ENCODE peak calls at places on chromosomes 16 and 17, in five cellular contexts. I is GM12878, H is K562, G is HepG2, R is A549. X is an unnamed sample.

GRCh38 chr16:30377812-30378235 is 3.2 kb downstream of the MYL11 start:
- DNase-seq in I (peak), H (no peak), G (peak), R (peak), X (peak)

GRCh38 chr16:75761111-75761510 is 34.8 kb upstream of the CPHXL start:
- DNase-seq in I (no peak), H (no peak), G (no peak), R (no peak), X (no peak)

GRCh38 chr16:87043273-87044030 is 273.7 kb downstream of the C16orf95 start:
- DNase-seq in I (no peak), H (no peak), G (no peak), R (no peak), X (no peak)

GRCh38 chr16:54928016-54928356 is 2.7 kb upstream of the IRX5 start:
- DNase-seq in I (no peak), H (no peak), G (no peak), R (peak), X (peak)

GRCh38 chr17:63785556-63785955 is 11.6 kb downstream of the DDX42 start:
- DNase-seq in I (no peak), H (no peak), G (no peak), R (no peak), X (no peak)

GRCh38 chr16:79092846-79093245 is 507.7 kb downstream of the MAF start:
- DNase-seq in I (no peak), H (no peak), G (no peak), R (no peak), X (no peak)

GRCh38 chr16:64983983-64984382 is 137.9 kb downstream of the CDH11 start:
- DNase-seq in I (no peak), H (peak), G (peak), R (peak), X (peak)

GRCh38 chr17:32732900-32733299 is 144.0 kb downstream of the MYO1D start:
- DNase-seq in I (no peak), H (no peak), G (no peak), R (no peak), X (no peak)

GRCh38 chr17:59513934-59514841 is 51.2 kb upstream of the DHX40 start:
- DNase-seq in I (no peak), H (no peak), G (peak), R (peak), X (no peak)

GRCh38 chr16:914453-914852 is 56.3 kb downstream of the LMF1 start:
- DNase-seq in I (peak), H (no peak), G (peak), R (peak), X (no peak)

GRCh38 chr17:19237389-19238166 is 412 bp downstream of the EPN2 start:
- DNase-seq in I (no peak), H (peak), G (no peak), R (peak), X (peak)

GRCh38 chr16:66842765-66843164 is 1.4 kb upstream of the CA7 start:
- DNase-seq in I (no peak), H (no peak), G (no peak), R (no peak), X (no peak)

GRCh38 chr17:61477204-61477834 is 25.1 kb downstream of the TBX4 start:
- DNase-seq in I (no peak), H (no peak), G (no peak), R (no peak), X (peak)

GRCh38 chr17:74452841-74453661 is 13.4 kb upstream of the CD300A start:
- DNase-seq in I (no peak), H (no peak), G (no peak), R (no peak), X (no peak)

GRCh38 chr16:11801481-11802021 is 4.5 kb upstream of the ZC3H7A start:
- DNase-seq in I (no peak), H (no peak), G (no peak), R (peak), X (no peak)

GRCh38 chr17:82236142-82236971 is 7.5 kb downstream of the SLC16A3 start:
- DNase-seq in I (no peak), H (peak), G (peak), R (peak), X (peak)

GRCh38 chr17:4738136-4739121 is 1.2 kb upstream of the ZMYND15 start:
- DNase-seq in I (no peak), H (no peak), G (no peak), R (no peak), X (peak)

GRCh38 chr17:59185997-59186396 is 23.8 kb upstream of the SMG8 start:
- DNase-seq in I (no peak), H (no peak), G (no peak), R (no peak), X (no peak)

GRCh38 chr16:15876503-15876902 is 11.9 kb downstream of the CEP20 start:
- DNase-seq in I (no peak), H (no peak), G (no peak), R (no peak), X (no peak)

GRCh38 chr16:1279945-1280589 is 24.2 kb downstream of the TPSD1 start:
- DNase-seq in I (no peak), H (peak), G (no peak), R (no peak), X (no peak)

GRCh38 chr17:11644265-11645212 is 46.3 kb downstream of the DNAH9 start:
- DNase-seq in I (no peak), H (peak), G (peak), R (peak), X (peak)

GRCh38 chr17:1985686-1986085 is 39.4 kb downstream of the RTN4RL1 start:
- DNase-seq in I (no peak), H (no peak), G (no peak), R (no peak), X (peak)

GRCh38 chr17:3965123-3965800 is 1.0 kb upstream of the ATP2A3 start:
- DNase-seq in I (peak), H (peak), G (no peak), R (peak), X (peak)

GRCh38 chr17:45248132-45248936 is 13.6 kb downstream of the SPATA32 start:
- DNase-seq in I (no peak), H (peak), G (no peak), R (peak), X (peak)

GRCh38 chr16:53827741-53828140 is 123.8 kb downstream of the FTO start:
- DNase-seq in I (no peak), H (no peak), G (no peak), R (no peak), X (peak)

GRCh38 chr16:53829186-53829747 is 125.3 kb downstream of the FTO start:
- DNase-seq in I (no peak), H (no peak), G (no peak), R (no peak), X (no peak)

GRCh38 chr16:53821957-53822625 is 118.1 kb downstream of the FTO start:
- DNase-seq in I (no peak), H (no peak), G (peak), R (peak), X (no peak)

GRCh38 chr16:53822936-53823529 is 119.1 kb downstream of the FTO start:
- DNase-seq in I (peak), H (no peak), G (no peak), R (no peak), X (no peak)

GRCh38 chr16:53826658-53827057 is 122.7 kb downstream of the FTO start:
- DNase-seq in I (no peak), H (no peak), G (no peak), R (no peak), X (no peak)
- TF ChIP-seq JUNB in I (no peak), H (no peak), G (no peak), R (no peak), X (no peak)

DNA sequence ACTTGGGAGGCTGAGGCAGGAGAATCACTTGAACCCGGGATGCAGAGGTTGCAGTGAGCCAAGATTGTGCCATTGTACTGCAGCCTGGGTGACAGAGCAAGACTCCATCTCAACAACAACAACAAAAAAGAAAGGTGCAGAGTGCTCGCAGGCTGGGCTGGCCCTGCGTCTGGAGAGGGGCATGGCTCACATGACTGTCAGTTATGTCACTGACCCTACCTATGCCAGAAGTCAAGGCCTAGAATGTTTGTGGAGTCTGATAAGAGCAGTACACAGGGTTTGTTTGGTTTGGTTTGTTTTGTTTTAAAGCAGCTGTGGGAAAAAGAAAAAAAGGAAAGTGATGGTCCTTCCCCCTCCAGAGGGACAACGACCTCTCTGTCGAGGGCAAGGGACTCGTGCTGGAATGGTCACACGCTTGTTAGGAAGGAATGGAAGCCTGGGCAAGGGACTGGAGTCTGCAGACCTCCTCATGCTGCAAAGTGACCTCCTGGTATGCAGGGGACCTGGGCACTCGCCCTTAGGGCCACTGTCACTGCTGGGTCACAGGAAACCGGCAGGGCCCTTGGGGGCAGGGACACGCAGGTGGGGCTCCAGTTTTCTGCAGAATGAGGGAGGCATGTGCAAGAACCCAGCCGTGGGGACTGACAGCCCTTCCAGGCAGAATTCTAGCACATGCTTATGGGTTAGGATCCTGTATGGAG is 10.1 kb upstream of the OSGIN1 start:
- DNase-seq in I (no peak), H (no peak), G (peak), R (no peak), X (no peak)
- TF ChIP-seq JUNB in I (no peak), H (no peak), G (peak), R (no peak), X (no peak)

GRCh38 chr16:56337131-56337857 is 88.1 kb downstream of the AMFR start:
- DNase-seq in I (no peak), H (no peak), G (no peak), R (no peak), X (no peak)
- TF ChIP-seq JUNB in I (no peak), H (no peak), G (no peak), R (no peak), X (no peak)

DNA sequence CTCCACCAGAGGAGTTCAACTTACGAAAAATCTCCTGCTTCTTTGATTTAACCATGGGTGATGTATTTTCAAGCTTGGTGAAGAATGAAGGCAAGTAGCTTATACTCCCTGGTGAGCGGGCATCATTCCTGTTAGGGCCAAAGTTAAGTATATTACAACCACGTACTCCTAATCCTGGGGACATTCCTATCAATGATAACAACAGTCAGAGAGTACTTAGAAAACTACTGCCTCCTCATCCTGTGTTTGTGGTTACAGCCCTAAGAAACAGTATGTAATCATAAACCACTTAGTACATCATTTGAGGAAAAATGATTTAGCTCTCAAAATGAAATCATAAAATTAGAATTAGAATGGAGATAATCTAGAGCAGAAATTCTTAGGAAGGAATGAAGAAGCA is 47.3 kb downstream of the TTC19 start:
- DNase-seq in I (no peak), H (no peak), G (no peak), R (no peak), X (no peak)
- TF ChIP-seq JUNB in I (no peak), H (no peak), G (no peak), R (no peak), X (no peak)

DNA sequence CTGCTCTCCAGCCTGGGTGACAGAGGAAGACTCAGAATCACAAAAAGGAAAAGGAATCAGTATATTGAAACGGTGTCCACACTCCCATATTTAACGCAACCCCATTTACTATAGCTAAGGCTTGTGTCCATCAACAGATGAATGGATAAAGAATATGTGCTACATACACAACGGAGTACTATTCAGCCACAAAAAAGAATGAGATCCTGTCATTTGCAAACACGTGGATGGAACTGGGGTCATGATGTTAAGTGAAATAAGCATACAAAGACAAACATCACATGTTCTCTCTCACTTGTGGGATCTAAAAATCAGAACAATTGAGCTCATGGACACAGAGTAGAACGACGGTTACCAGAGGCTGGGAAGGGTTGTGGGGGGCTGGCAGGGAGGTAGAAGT is 55.1 kb downstream of the ZNF778 start:
- DNase-seq in I (no peak), H (no peak), G (no peak), R (no peak), X (no peak)
- TF ChIP-seq JUNB in I (no peak), H (no peak), G (no peak), R (no peak), X (no peak)

GRCh38 chr16:70687172-70687531 is 1.3 kb upstream of the MTSS2 start:
- DNase-seq in I (no peak), H (no peak), G (no peak), R (no peak), X (no peak)
- TF ChIP-seq JUNB in I (no peak), H (no peak), G (no peak), R (no peak), X (no peak)

DNA sequence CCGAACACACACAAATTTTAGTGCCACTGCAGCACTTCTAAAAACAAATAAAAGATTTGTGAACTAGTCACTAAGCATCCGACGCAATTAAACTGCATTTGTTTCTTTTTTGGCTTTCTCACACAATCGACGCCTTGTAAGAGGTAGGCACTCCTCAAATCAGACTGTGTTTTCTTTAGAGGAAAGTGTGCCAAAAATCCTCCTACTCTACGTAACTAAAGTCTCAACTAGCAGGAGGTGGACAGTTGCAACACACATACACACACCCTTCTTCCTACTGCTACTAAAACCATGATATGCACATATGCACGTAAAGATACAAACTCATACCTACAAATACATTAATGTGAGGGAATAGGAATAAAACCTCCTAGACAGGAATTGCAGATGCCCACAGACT is 844.7 kb upstream of the SOX9 start:
- DNase-seq in I (no peak), H (no peak), G (no peak), R (no peak), X (no peak)
- TF ChIP-seq JUNB in I (no peak), H (no peak), G (no peak), R (no peak), X (no peak)

GRCh38 chr17:43892672-43892975 is 14.7 kb downstream of the MPP2 start:
- DNase-seq in I (no peak), H (no peak), G (no peak), R (no peak), X (no peak)

GRCh38 chr17:43888548-43888947 is 18.8 kb downstream of the MPP2 start:
- DNase-seq in I (no peak), H (no peak), G (no peak), R (no peak), X (no peak)

GRCh38 chr17:43891851-43892671 is 15.3 kb downstream of the MPP2 start:
- DNase-seq in I (no peak), H (no peak), G (no peak), R (no peak), X (peak)

GRCh38 chr17:43890240-43890639 is 17.1 kb downstream of the MPP2 start:
- DNase-seq in I (no peak), H (no peak), G (no peak), R (no peak), X (no peak)
- TF ChIP-seq JUNB in I (no peak), H (no peak), G (no peak), R (no peak), X (no peak)

DNA sequence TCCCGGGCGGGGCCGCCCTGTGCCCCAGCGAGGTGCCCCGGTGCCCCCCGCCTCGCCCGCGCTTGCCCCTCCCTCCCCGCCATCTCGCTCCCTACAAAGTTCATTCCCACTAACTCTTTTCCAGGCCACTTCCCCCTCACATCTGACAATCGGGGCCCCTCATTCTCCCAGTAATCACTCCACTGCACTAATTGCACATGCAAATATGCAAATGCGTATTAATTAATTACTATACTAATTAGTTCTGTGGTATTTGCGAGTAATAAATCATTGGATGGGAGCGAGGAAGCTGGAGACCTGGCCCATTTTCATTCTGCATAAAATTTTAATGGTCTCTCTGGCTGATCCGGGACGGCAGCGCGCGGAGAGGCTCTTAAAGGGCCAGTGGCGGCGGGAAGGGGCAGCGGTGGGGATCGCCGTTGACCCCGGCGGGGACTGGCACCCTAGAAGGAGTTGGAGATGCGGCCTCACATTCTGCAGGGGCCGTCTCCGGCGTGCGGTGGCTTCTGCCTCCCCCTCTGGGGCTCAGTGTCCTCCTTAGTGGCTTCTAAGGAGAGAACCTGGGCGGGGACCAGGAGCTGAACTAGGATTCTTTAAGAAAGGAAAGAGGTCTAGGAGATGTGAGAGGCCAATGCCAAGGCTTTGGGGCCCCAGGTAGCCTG is 8.4 kb upstream of the PPP1R1B start:
- DNase-seq in I (no peak), H (no peak), G (no peak), R (no peak), X (peak)
- TF ChIP-seq JUNB in I (no peak), H (no peak), G (no peak), R (no peak), X (no peak)

GRCh38 chr16:80526418-80527061 is 14.3 kb upstream of the DYNLRB2 start:
- DNase-seq in I (no peak), H (peak), G (peak), R (peak), X (peak)

GRCh38 chr16:80525420-80525819 is 15.4 kb upstream of the DYNLRB2 start:
- DNase-seq in I (no peak), H (no peak), G (no peak), R (no peak), X (no peak)

GRCh38 chr16:80530479-80530878 is 10.3 kb upstream of the DYNLRB2 start:
- DNase-seq in I (no peak), H (no peak), G (no peak), R (no peak), X (no peak)

GRCh38 chr16:80527297-80527696 is 13.5 kb upstream of the DYNLRB2 start:
- DNase-seq in I (no peak), H (no peak), G (peak), R (peak), X (peak)
- TF ChIP-seq JUNB in I (no peak), H (no peak), G (no peak), R (no peak), X (no peak)

X was measured in GM23338.